ENCODE peak calls at places on chromosomes 12 and 14, in ten cellular contexts. L is right cardiac atrium; T is body of pancreas; Z is ascending aorta; Q is SJCRH30; V is PC-3; P is adrenal gland; G is tibial nerve; F is lower lobe of right lung; X is CD8-positive, alpha-beta memory T cell. E is an unnamed sample. For H3K27me3 and H3K4me1, the result is how much of the 10 kb centered on the place peaks cover.

GRCh38 chr14:54147285-54147684 is 190.7 kb upstream of the BMP4 start:
- DNase-seq in T (no peak), L (no peak), G (no peak), Z (no peak), P (peak), Q (peak), V (peak), X (no peak), F (no peak), E (no peak)

GRCh38 chr12:123907726-123908476 is 64.7 kb downstream of the CCDC92 start:
- DNase-seq in V (no peak), Z (no peak), Q (peak), X (no peak), T (no peak), P (no peak), G (no peak), F (no peak), L (no peak), E (no peak)

GRCh38 chr12:88566430-88566829 is 13.8 kb downstream of the KITLG start:
- DNase-seq in P (no peak), T (no peak), L (no peak), Z (no peak), Q (no peak), V (peak), G (no peak), F (no peak), X (no peak), E (no peak)

GRCh38 chr14:63276492-63277342 is 42.0 kb downstream of the GPHB5 start:
- DNase-seq in T (no peak), Q (peak), L (no peak), P (no peak), G (no peak), F (no peak), V (peak), Z (no peak), X (no peak), E (peak)

GRCh38 chr12:58408516-58408915 is 467.1 kb downstream of the ATP23 start:
- DNase-seq in Z (no peak), T (no peak), G (no peak), L (peak), Q (peak), P (peak), F (no peak), X (no peak), V (no peak), E (peak)

GRCh38 chr12:110102255-110102654 is 21.9 kb upstream of the IFT81 start:
- DNase-seq in G (no peak), T (peak), Z (no peak), L (peak), Q (peak), V (peak), F (no peak), P (peak), X (peak), E (no peak)

GRCh38 chr14:71725802-71726638 is 206.2 kb upstream of the RGS6 start:
- DNase-seq in Q (no peak), P (no peak), L (no peak), F (no peak), Z (no peak), G (no peak), T (no peak), X (no peak), V (peak), E (no peak)

GRCh38 chr12:52526511-52526951 is 6.3 kb upstream of the KRT5 start:
- DNase-seq in G (no peak), Z (peak), T (no peak), V (no peak), X (no peak), Q (no peak), P (peak), F (no peak), L (no peak), E (no peak)

GRCh38 chr12:63977441-63977840 is 132.9 kb downstream of the SRGAP1 start:
- DNase-seq in X (no peak), Q (no peak), V (peak), G (no peak), L (no peak), F (no peak), P (no peak), Z (no peak), T (no peak), E (no peak)

GRCh38 chr12:114508529-114509129 is 102.7 kb upstream of the TBX5 start:
- DNase-seq in F (peak), G (peak), Z (peak), V (peak), T (peak), Q (peak), P (peak), X (peak), L (peak), E (peak)

GRCh38 chr12:26831959-26832816 is 806 bp downstream of the ITPR2 start:
- DNase-seq in L (peak), F (peak), P (peak), Z (peak), Q (peak), V (peak), T (peak), G (peak), X (peak), E (peak)

GRCh38 chr12:6250343-6250742 is 50.1 kb downstream of the CD9 start:
- DNase-seq in V (no peak), P (no peak), Z (no peak), F (no peak), Q (peak), T (no peak), X (no peak), G (no peak), L (peak), E (no peak)

GRCh38 chr14:99360774-99361595 is 89.0 kb upstream of the BCL11B start:
- DNase-seq in Z (no peak), V (peak), P (no peak), T (no peak), Q (peak), X (no peak), F (no peak), G (no peak), L (no peak), E (no peak)

GRCh38 chr14:96424104-96424989 is 32.4 kb downstream of the AK7 start:
- DNase-seq in G (no peak), X (peak), L (peak), T (peak), Z (no peak), Q (peak), V (peak), P (no peak), F (peak), E (peak)

GRCh38 chr12:109738878-109739665 is 25.4 kb downstream of the FAM222A start:
- DNase-seq in G (peak), X (no peak), Q (no peak), T (no peak), L (no peak), P (peak), Z (peak), F (peak), V (peak), E (no peak)

GRCh38 chr14:22386924-22387775 is 201.9 kb downstream of the DAD1 start:
- DNase-seq in L (peak), T (peak), X (no peak), P (peak), Q (peak), F (peak), G (peak), V (peak), Z (peak), E (peak)

GRCh38 chr12:27967551-27968054 is 4.9 kb downstream of the PTHLH start:
- DNase-seq in G (no peak), L (no peak), T (no peak), Q (peak), X (no peak), Z (no peak), F (no peak), V (peak), P (no peak), E (no peak)

GRCh38 chr14:25049127-25049558 is 804 bp downstream of the STXBP6 start:
- DNase-seq in Q (no peak), G (no peak), P (no peak), L (peak), X (no peak), T (peak), Z (no peak), V (no peak), F (no peak), E (peak)

GRCh38 chr14:24813089-24813815 is 179.3 kb upstream of the GZMB start:
- DNase-seq in T (no peak), F (no peak), X (no peak), V (no peak), L (no peak), Z (no peak), Q (peak), P (no peak), G (no peak), E (peak)

GRCh38 chr12:96285158-96285557 is 91.0 kb downstream of the ELK3 start:
- DNase-seq in G (no peak), P (no peak), V (no peak), F (no peak), X (no peak), T (no peak), L (no peak), Z (no peak), Q (no peak), E (no peak)

GRCh38 chr12:28878629-28879028 is 270.4 kb upstream of the FAR2 start:
- DNase-seq in F (no peak), V (no peak), G (no peak), Z (no peak), T (no peak), P (no peak), L (no peak), X (no peak), Q (no peak), E (no peak)

GRCh38 chr14:63573579-63573978 is 30.4 kb upstream of the PPP2R5E start:
- DNase-seq in G (no peak), Z (no peak), F (no peak), X (no peak), Q (no peak), P (no peak), V (peak), T (no peak), L (no peak), E (no peak)

GRCh38 chr14:86799244-86799647 is 1193.7 kb downstream of the GALC start:
- DNase-seq in L (no peak), F (no peak), Z (no peak), X (no peak), T (peak), P (peak), G (no peak), V (peak), Q (peak), E (no peak)

GRCh38 chr12:106885026-106885425 is 70.7 kb upstream of the TMEM263 start:
- DNase-seq in Z (no peak), X (no peak), T (no peak), P (no peak), G (no peak), L (no peak), F (no peak), V (no peak), Q (no peak), E (no peak)

GRCh38 chr12:130792926-130793849 is 45.9 kb downstream of the STX2 start:
- DNase-seq in Z (no peak), X (no peak), L (no peak), F (no peak), P (no peak), G (no peak), Q (no peak), V (no peak), T (peak), E (no peak)

GRCh38 chr14:98498019-98498885 is 773.7 kb downstream of the BCL11B start:
- DNase-seq in T (no peak), F (no peak), G (no peak), L (no peak), X (no peak), Q (no peak), P (no peak), V (no peak), Z (no peak), E (peak)

GRCh38 chr12:132325733-132326130 is 3.7 kb downstream of the GALNT9 start:
- DNase-seq in Z (no peak), V (no peak), P (no peak), L (peak), T (no peak), G (no peak), Q (no peak), F (no peak), X (no peak), E (no peak)

GRCh38 chr12:132326646-132327045 is 2.7 kb downstream of the GALNT9 start:
- DNase-seq in X (no peak), G (no peak), Q (no peak), V (no peak), T (no peak), F (no peak), P (no peak), L (peak), Z (no peak), E (no peak)

GRCh38 chr12:132329036-132329738 is at the start of gene GALNT9:
- DNase-seq in T (no peak), P (no peak), V (no peak), Q (no peak), X (no peak), F (no peak), G (no peak), L (peak), Z (no peak), E (no peak)

GRCh38 chr12:132328282-132329029 is 933 bp downstream of the GALNT9 start:
- DNase-seq in V (no peak), G (no peak), L (no peak), T (no peak), Z (no peak), P (no peak), F (no peak), Q (no peak), X (no peak), E (no peak)

DNA sequence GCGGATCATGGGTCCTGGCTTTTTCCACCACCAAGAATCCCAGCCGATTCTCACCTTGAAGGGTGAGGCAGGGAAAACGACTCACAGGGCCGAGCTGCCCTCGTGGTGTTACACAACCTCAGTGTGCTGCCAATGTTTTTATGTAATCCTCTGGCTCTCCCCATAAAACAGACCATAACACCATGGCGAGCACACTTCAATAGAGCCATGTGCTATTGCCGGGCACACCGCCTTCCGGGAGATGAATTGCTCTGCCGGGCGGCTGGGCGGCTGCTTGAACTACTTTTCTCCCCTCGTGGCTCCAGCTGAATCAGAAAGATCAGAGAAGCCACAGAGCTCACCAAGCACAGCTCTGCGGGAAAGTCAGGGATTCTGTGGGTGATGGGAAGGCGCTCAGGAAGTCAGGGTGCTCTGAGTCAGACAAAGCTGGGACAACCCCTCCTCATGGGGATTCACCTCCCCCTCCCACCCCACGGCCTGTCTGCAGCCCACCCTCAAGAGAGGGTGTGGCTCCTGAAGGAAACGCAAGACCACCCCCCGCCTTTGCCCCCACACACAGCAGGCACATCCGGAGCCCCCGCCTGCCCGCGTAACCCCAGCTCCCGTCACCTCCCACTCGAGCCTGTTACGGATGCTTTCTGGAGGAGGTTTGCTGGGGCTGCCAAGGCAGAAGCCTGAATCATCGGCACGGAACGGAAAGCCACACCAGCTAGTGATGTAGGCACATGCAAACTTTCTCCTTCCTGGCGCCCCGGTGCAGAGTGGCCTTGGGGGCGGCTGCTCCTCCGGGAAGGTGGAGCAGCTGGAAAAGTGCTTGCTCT is 1.8 kb downstream of the GALNT9 start:
- DNase-seq in X (no peak), T (peak), Q (no peak), G (no peak), L (peak), F (peak), Z (no peak), P (peak), V (peak), E (peak)
- H3K27me3 ChIP-seq in X (under half), T (under half), Q (under half), G (under half), L (under half), F (half or more), Z (under half), P (under half), V (under half), E (under half)

DNA sequence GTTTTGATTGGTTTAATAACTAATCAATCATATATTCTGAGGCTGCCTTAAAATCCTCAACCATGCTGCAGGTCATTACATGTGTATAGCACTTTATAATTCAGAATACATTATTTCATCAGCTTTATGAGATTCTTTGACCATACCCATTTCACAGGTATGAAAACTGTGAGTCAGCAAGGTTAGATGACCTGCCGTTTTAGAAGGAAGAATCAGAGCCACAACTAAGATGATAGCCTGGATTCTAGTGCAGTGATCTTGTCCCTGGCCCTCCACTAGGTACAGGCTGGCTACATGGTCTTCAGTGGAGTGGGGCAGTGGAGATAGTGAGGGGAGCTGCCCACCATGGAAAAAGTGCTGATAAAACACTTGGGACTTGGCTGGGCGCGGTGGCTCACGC is 154.4 kb upstream of the MAX start:
- DNase-seq in Z (no peak), P (no peak), Q (no peak), F (no peak), V (no peak), T (no peak), X (no peak), G (no peak), L (no peak), E (no peak)
- H3K4me1 ChIP-seq in Z (under half), P (under half), Q (under half), F (under half), V (half or more), T (under half), X (under half), G (under half), L (under half), E (under half)

GRCh38 chr12:113088037-113088436 is 31.5 kb downstream of the DTX1 start:
- DNase-seq in F (no peak), V (no peak), Z (no peak), P (no peak), X (no peak), Q (no peak), L (no peak), G (no peak), T (no peak), E (no peak)
- H3K27ac ChIP-seq in F (no peak), V (no peak), Z (no peak), P (no peak), X (no peak), Q (no peak), L (no peak), G (no peak), T (peak), E (no peak)

GRCh38 chr14:103052407-103052806 is 4.9 kb downstream of the CDC42BPB start:
- DNase-seq in T (no peak), G (no peak), P (no peak), F (peak), V (no peak), Z (peak), Q (no peak), L (no peak), X (no peak), E (no peak)
- H3K27me3 ChIP-seq in T (under half), G (under half), P (under half), F (under half), V (under half), Z (under half), Q (under half), L (under half), X (under half), E (under half)

DNA sequence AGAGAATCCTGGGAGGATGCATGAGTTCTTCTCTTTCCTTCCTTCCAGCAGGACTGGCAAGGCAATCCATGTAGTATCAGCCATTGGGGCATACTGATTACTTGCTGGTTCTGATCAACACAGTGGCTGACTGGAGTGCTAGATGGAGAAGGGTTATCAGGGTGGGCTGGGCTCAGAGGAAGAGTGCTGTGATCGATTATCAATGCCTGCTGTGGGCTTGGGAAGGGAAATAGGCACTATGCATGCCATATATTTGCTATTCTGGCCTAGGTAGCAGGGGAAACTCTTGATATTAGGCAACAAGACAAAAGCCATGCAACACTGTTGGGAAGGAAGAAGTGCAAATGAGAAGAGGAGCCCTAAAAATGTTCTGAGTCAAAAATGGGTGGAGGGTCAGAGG is 45.8 kb downstream of the HRK start:
- DNase-seq in X (no peak), Q (no peak), V (no peak), F (no peak), G (no peak), P (no peak), T (no peak), Z (no peak), L (no peak), E (no peak)
- H3K4me1 ChIP-seq in X (under half), Q (under half), V (under half), F (under half), G (under half), P (under half), T (under half), Z (under half), L (under half), E (under half)

GRCh38 chr14:61183486-61183885 is 97.7 kb downstream of the TMEM30B start:
- DNase-seq in Q (no peak), Z (no peak), L (no peak), T (no peak), P (no peak), F (no peak), X (no peak), V (no peak), G (no peak), E (no peak)
- H3K27ac ChIP-seq in Q (no peak), Z (peak), L (no peak), T (no peak), P (no peak), F (no peak), X (no peak), V (no peak), G (no peak), E (no peak)

DNA sequence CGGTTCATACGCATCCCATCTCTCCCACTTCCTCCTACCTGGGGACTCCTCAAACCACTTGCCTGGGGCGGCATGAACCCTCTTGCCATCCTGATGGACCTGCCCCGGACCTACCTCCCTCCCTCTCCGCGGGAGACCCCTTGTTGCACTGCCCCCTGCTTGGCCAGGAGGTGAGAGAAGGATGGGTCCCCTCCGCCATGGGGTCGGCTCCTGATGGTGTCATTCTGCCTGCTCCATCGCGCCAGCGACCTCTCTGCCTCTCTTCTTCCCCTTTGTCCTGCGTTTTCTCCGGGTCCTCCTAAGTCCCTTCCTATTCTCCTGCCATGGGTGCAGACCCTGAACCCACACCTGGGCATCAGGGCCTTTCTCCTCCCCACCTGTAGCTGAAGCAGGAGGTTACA is 3.6 kb downstream of the WNT1 start:
- DNase-seq in G (no peak), P (no peak), T (no peak), L (no peak), X (no peak), V (no peak), F (no peak), Z (no peak), Q (no peak), E (no peak)
- H3K27me3 ChIP-seq in G (under half), P (half or more), T (under half), L (under half), X (under half), V (half or more), F (half or more), Z (under half), Q (under half), E (under half)

E was measured in prostate gland.